ENCODE peak calls at places on chromosomes 2 and 18, in five cellular contexts. K is stimulated activated CD8-positive, alpha-beta memory T cell treated with anti-CD3 and anti-CD28 coated beads, Interleukin-15, amount 100 ng/mL, for 1 hour; B is stimulated activated naive CD8-positive, alpha-beta T cell treated with anti-CD3 and anti-CD28 coated beads, Interleukin-15, Interleukin-2, amounts not matched to agents 100 U/mL and 50 U/mL, for 24 hours; P is A172; O is hypothalamus. E is an unnamed sample.

GRCh38 chr2:201057715-201058248 is 13.7 kb downstream of the HYCC2 start:
- DNase-seq in K (no peak), B (no peak), P (no peak), O (no peak), E (no peak)

GRCh38 chr2:9519250-9519649 is 36.4 kb downstream of the ADAM17 start:
- DNase-seq in K (no peak), B (no peak), P (peak; percentile 16), O (no peak), E (no peak)

GRCh38 chr2:7517122-7517487 is 599.9 kb downstream of the RNF144A start:
- DNase-seq in K (no peak), B (no peak), P (no peak), O (no peak), E (no peak)

GRCh38 chr2:232979871-232980461 is 33.1 kb downstream of the NGEF start:
- DNase-seq in K (no peak), B (no peak), P (peak; percentile 94), O (no peak), E (peak; percentile 74)

GRCh38 chr18:75211002-75211621 is 515 bp downstream of the TSHZ1 start:
- DNase-seq in K (no peak), B (peak; percentile 39), P (peak; percentile 3), O (no peak), E (peak; percentile 11)

GRCh38 chr2:168336786-168337388 is 89.5 kb upstream of the STK39 start:
- DNase-seq in K (peak; percentile 29), B (peak; percentile 47), P (peak; percentile 30), O (no peak), E (peak; percentile 52)

GRCh38 chr2:152762202-152762601 is 43.8 kb downstream of the ARL6IP6 start:
- DNase-seq in K (no peak), B (no peak), P (no peak), O (no peak), E (no peak)

GRCh38 chr2:172200495-172201085 is 97.9 kb upstream of the DLX2 start:
- DNase-seq in K (no peak), B (peak; percentile 41), P (peak; percentile 33), O (no peak), E (peak; percentile 56)

E was measured in ACHN.